ENCODE peak calls at places on chromosome 22, in four cellular contexts. O is progenitor cell of endocrine pancreas, N is fibroblast of pulmonary artery, T is GM12878. G is an unnamed sample.

GRCh38 chr22:17994424-17995108 is 29.8 kb downstream of the MICAL3 start:
- DNase-seq in T (no peak), O (no peak), N (no peak), G (no peak)

GRCh38 chr22:23501708-23502107 is 78.4 kb downstream of the IGLL1 start:
- DNase-seq in N (no peak), T (no peak), O (no peak), G (no peak)

GRCh38 chr22:32444068-32444467 is 20.2 kb downstream of the BPIFC start:
- DNase-seq in T (no peak), N (peak), O (no peak), G (no peak)

GRCh38 chr22:19120829-19121630 is 1.2 kb downstream of the DGCR2 start:
- DNase-seq in O (peak), N (peak), T (no peak), G (no peak)

GRCh38 chr22:31637938-31638618 is 23.9 kb downstream of the PISD start:
- DNase-seq in N (peak), O (no peak), T (no peak), G (no peak)

GRCh38 chr22:26656896-26657851 is at the start of gene MIAT:
- DNase-seq in T (no peak), N (no peak), O (no peak), G (peak)

GRCh38 chr22:50015451-50016307 is 3.1 kb upstream of the IL17REL start:
- DNase-seq in N (no peak), O (no peak), T (no peak), G (no peak)

GRCh38 chr22:29801796-29802195 is 34.6 kb downstream of the UQCR10 start:
- DNase-seq in T (no peak), N (no peak), O (no peak), G (no peak)

GRCh38 chr22:49298834-49299750 is 528.6 kb downstream of the BRD1 start:
- DNase-seq in O (peak), T (no peak), N (no peak), G (no peak)

GRCh38 chr22:50691521-50691920 is 18.9 kb downstream of the SHANK3 start:
- DNase-seq in N (peak), O (no peak), T (peak), G (no peak)

GRCh38 chr22:22342697-22343602 is 98.4 kb downstream of the VPREB1 start:
- DNase-seq in O (peak), T (no peak), N (peak), G (peak)

GRCh38 chr22:49972163-49973017 is 11.8 kb downstream of the PIM3 start:
- DNase-seq in N (no peak), T (no peak), O (no peak), G (peak)

GRCh38 chr22:46104170-46104880 is 46.0 kb upstream of the PPARA start:
- DNase-seq in N (no peak), O (no peak), T (no peak), G (no peak)

GRCh38 chr22:46106279-46107022 is 43.9 kb upstream of the PPARA start:
- DNase-seq in O (no peak), T (no peak), N (no peak), G (no peak)

GRCh38 chr22:46103664-46104063 is 46.7 kb upstream of the PPARA start:
- DNase-seq in N (no peak), O (no peak), T (no peak), G (no peak)

GRCh38 chr22:46105494-46106278 is 44.6 kb upstream of the PPARA start:
- DNase-seq in N (peak), T (no peak), O (no peak), G (no peak)

DNA sequence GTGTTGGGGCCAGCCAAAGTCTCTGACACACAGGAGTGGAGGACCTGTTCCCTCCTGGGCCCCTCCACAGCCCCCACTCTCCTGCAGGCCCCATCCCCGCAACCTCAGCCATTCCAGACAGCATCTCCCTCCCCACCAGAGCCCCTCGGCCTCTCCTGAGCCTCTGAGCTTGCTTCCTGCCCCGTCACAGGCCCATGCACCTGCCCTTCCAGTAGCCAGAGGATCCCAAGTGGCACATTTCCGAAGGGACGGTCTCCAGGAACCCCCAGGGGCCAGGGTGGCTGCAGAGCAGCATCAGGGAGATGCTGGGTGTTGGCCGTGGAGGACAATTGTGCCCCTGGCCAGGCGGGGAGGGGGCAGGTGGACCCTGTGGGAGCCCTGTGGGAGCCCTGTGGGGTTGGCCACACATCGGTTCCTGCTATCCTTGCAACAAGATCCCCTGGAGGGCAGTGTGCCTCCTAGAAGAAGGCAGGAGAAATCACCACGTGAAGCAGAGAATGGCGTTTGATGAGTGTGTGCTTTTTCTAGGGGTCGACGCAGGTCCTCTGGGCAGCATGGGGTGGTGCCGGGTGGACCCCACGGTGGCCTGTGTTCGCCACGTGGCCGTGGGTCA is 45.3 kb upstream of the PPARA start:
- DNase-seq in O (no peak), T (no peak), N (no peak), G (no peak)
- TF ChIP-seq CTCF in O (no peak), T (no peak), N (no peak), G (no peak)

GRCh38 chr22:25386538-25386884 is 167.1 kb downstream of the CRYBB2 start:
- DNase-seq in O (no peak), T (no peak), N (no peak), G (no peak)

GRCh38 chr22:25383892-25384291 is 164.5 kb downstream of the CRYBB2 start:
- DNase-seq in T (no peak), N (no peak), O (no peak), G (no peak)

GRCh38 chr22:25380141-25380747 is 160.8 kb downstream of the CRYBB2 start:
- DNase-seq in N (no peak), T (no peak), O (no peak), G (no peak)

GRCh38 chr22:25383278-25383820 is 163.9 kb downstream of the CRYBB2 start:
- DNase-seq in T (no peak), N (no peak), O (no peak), G (peak)

GRCh38 chr22:25382762-25383161 is 163.3 kb downstream of the CRYBB2 start:
- DNase-seq in N (no peak), T (no peak), O (no peak), G (no peak)
- TF ChIP-seq CTCF in N (peak), T (no peak), O (no peak), G (no peak)

GRCh38 chr22:40904101-40904500 is 42.2 kb upstream of the DNAJB7 start:
- DNase-seq in T (no peak), O (no peak), N (no peak), G (no peak)

GRCh38 chr22:40894417-40894816 is 32.5 kb upstream of the DNAJB7 start:
- DNase-seq in T (no peak), N (no peak), O (no peak), G (no peak)

GRCh38 chr22:40898850-40899357 is 37.0 kb upstream of the DNAJB7 start:
- DNase-seq in O (no peak), T (peak), N (peak), G (no peak)
- TF ChIP-seq CTCF in O (peak), T (peak), N (peak), G (no peak)

DNA sequence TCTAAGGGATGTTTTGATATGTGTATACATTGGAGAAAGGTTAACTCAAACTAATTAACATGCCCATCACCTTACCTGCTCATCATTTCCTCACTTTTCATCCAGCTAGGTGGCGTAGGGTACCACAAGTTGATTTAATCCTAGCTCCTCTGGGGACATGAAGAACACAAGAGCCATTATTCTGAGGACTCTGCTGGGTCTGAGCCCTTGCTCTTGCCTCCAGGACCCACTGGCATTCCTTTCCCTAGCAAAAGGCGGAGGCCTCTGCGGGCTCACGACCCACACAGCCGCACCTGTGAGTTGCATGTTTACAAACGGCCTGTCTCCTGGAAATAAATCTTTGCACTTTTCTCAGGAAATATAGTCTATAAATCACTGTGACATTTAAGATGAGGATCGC is 871.9 kb downstream of the TBC1D22A start:
- DNase-seq in N (no peak), T (no peak), O (no peak), G (no peak)
- TF ChIP-seq CTCF in N (no peak), T (no peak), O (no peak), G (no peak)

DNA sequence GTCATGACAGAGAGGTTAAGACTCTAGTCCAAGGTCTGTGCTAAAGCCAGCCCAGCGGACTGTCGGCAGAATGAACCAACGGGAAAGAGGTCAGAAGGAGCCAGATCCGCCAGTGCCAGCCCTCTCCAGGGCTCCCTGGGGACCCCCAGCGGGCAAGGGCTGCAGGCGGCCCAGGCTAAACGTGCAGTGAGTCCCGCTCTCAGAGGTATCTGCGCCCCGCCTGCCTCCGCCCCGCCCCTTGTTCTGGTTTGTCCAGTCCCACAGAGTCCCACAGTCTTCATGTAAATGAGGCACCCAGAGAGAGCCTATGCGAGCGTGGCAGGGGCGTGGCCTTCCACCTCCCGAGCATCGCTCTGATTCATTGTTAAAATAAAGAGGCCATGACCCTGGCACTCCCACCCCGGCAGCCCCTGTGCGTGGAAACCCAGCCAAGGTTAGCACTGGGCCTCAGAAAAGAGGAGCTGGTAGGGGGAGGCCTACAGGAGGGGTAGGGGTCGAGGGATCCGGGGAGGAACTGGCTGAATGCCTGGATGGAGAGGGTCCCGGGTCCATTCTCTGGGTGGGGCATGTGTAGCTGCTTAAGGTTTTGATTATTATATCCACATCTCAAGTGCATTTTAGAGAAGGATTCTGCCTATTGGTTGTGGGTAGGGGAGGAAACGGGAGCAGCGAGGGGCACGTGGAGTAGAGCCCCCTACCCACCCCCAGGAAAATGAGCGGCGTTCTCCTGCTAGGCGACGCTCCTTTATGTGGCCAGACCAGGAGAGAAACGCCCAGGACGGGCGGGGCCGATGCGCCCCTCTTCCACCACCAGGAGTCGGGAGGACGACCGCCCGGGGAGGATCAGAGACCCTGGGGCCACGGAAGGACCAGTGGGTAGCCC is at the start of gene TRIOBP:
- DNase-seq in O (peak), T (peak), N (peak), G (peak)
- TF ChIP-seq CTCF in O (peak), T (peak), N (peak), G (peak)

GRCh38 chr22:34414467-34415440 is 494.5 kb upstream of the LARGE1 start:
- DNase-seq in O (peak), N (peak), T (peak), G (peak)
- TF ChIP-seq CTCF in O (peak), N (no peak), T (peak), G (peak)

G was measured in glutamatergic neuron.